ENCODE peak calls at places on chromosomes 1 and 21, in ten cellular contexts. C is heart left ventricle, K is GM06990, L is progenitor cell of endocrine pancreas, G is lung, O is bronchial epithelial cell, T is endothelial cell, Z is type B pancreatic cell, M is AG04450, E is astrocyte of the spinal cord. W is an unnamed sample.

GRCh38 chr1:112316254-112316653 is 79.8 kb upstream of the CTTNBP2NL start:
- DNase-seq in C (no peak), K (no peak), L (no peak), G (no peak), O (no peak), T (no peak), Z (no peak), M (no peak), E (no peak), W (no peak)

GRCh38 chr1:39499668-39500067 is 8.2 kb downstream of the BMP8A start:
- DNase-seq in C (no peak), K (no peak), L (no peak), G (no peak), O (no peak), T (no peak), Z (no peak), M (no peak), E (no peak), W (no peak)

GRCh38 chr1:19525607-19526545 is 40.5 kb upstream of the CAPZB start:
- DNase-seq in C (no peak), K (no peak), L (no peak), G (no peak), O (peak), T (no peak), Z (no peak), M (no peak), E (no peak), W (no peak)

GRCh38 chr1:236280438-236281285 is 1.1 kb downstream of the ERO1B start:
- DNase-seq in C (no peak), K (peak), L (no peak), G (no peak), O (no peak), T (no peak), Z (no peak), M (no peak), E (no peak), W (no peak)

GRCh38 chr1:37839676-37840075 is 19.7 kb downstream of the MTF1 start:
- DNase-seq in C (no peak), K (no peak), L (no peak), G (no peak), O (no peak), T (no peak), Z (no peak), M (no peak), E (no peak), W (no peak)

GRCh38 chr1:167860231-167860923 is 53.6 kb downstream of the ADCY10 start:
- DNase-seq in C (no peak), K (no peak), L (no peak), G (no peak), O (peak), T (no peak), Z (no peak), M (no peak), E (peak), W (no peak)

GRCh38 chr21:41490330-41490729 is 17.6 kb downstream of the TMPRSS2 start:
- DNase-seq in C (no peak), K (no peak), L (no peak), G (no peak), O (no peak), T (no peak), Z (no peak), M (no peak), E (no peak), W (no peak)

GRCh38 chr1:211695135-211695816 is 19.9 kb upstream of the NEK2 start:
- DNase-seq in C (no peak), K (peak), L (no peak), G (no peak), O (no peak), T (no peak), Z (no peak), M (no peak), E (no peak), W (no peak)

GRCh38 chr1:172375227-172375631 is 45.3 kb upstream of the C1orf105 start:
- DNase-seq in C (no peak), K (no peak), L (no peak), G (no peak), O (no peak), T (no peak), Z (no peak), M (no peak), E (no peak), W (no peak)

GRCh38 chr1:185328204-185328728 is 11.2 kb upstream of the IVNS1ABP start:
- DNase-seq in C (no peak), K (no peak), L (no peak), G (no peak), O (no peak), T (no peak), Z (no peak), M (no peak), E (no peak), W (no peak)

GRCh38 chr1:220164517-220164916 is 70.6 kb downstream of the IARS2 start:
- DNase-seq in C (no peak), K (no peak), L (no peak), G (no peak), O (no peak), T (no peak), Z (no peak), M (no peak), E (no peak), W (no peak)

GRCh38 chr1:24329797-24330543 is 10.8 kb downstream of the GRHL3 start:
- DNase-seq in C (no peak), K (no peak), L (no peak), G (no peak), O (peak), T (no peak), Z (no peak), M (peak), E (peak), W (no peak)

GRCh38 chr1:40876436-40876761 is 14.2 kb upstream of the CITED4 start:
- DNase-seq in C (no peak), K (no peak), L (no peak), G (no peak), O (no peak), T (no peak), Z (no peak), M (no peak), E (no peak), W (no peak)

GRCh38 chr1:5725406-5725805 is 266.8 kb downstream of the NPHP4 start:
- DNase-seq in C (peak), K (no peak), L (no peak), G (no peak), O (no peak), T (no peak), Z (no peak), M (no peak), E (no peak), W (no peak)

GRCh38 chr1:78004719-78005346 is at the start of gene DNAJB4:
- DNase-seq in C (no peak), K (peak), L (no peak), G (peak), O (peak), T (peak), Z (no peak), M (peak), E (peak), W (no peak)

GRCh38 chr1:52296345-52296744 is 69.7 kb downstream of the CC2D1B start:
- DNase-seq in C (no peak), K (peak), L (no peak), G (no peak), O (peak), T (peak), Z (no peak), M (peak), E (peak), W (no peak)

GRCh38 chr21:29656504-29657227 is 283.1 kb downstream of the GRIK1 start:
- DNase-seq in C (no peak), K (no peak), L (no peak), G (no peak), O (peak), T (no peak), Z (no peak), M (no peak), E (peak), W (no peak)

GRCh38 chr1:223842784-223843183 is 3.0 kb downstream of the TP53BP2 start:
- DNase-seq in C (no peak), K (peak), L (no peak), G (no peak), O (no peak), T (no peak), Z (no peak), M (no peak), E (no peak), W (no peak)

GRCh38 chr1:46538147-46538546 is 13.3 kb downstream of the KNCN start:
- DNase-seq in C (no peak), K (no peak), L (no peak), G (no peak), O (no peak), T (no peak), Z (no peak), M (no peak), E (no peak), W (no peak)

GRCh38 chr21:24046816-24047443 is 1560.4 kb downstream of the MRPL39 start:
- DNase-seq in C (no peak), K (no peak), L (no peak), G (no peak), O (no peak), T (no peak), Z (no peak), M (no peak), E (peak), W (no peak)

GRCh38 chr1:67713071-67713806 is 28.2 kb downstream of the GADD45A start:
- DNase-seq in C (no peak), K (no peak), L (no peak), G (no peak), O (peak), T (no peak), Z (no peak), M (peak), E (peak), W (no peak)

GRCh38 chr1:207904377-207904902 is 6.5 kb downstream of the CD34 start:
- DNase-seq in C (no peak), K (no peak), L (no peak), G (no peak), O (peak), T (no peak), Z (no peak), M (no peak), E (no peak), W (no peak)

GRCh38 chr1:208088319-208088718 is 155.9 kb downstream of the PLXNA2 start:
- DNase-seq in C (no peak), K (no peak), L (no peak), G (no peak), O (no peak), T (no peak), Z (no peak), M (no peak), E (no peak), W (no peak)

GRCh38 chr1:201430790-201431189 is 9.3 kb upstream of the TNNI1 start:
- DNase-seq in C (no peak), K (no peak), L (no peak), G (no peak), O (no peak), T (no peak), Z (no peak), M (no peak), E (no peak), W (peak)

GRCh38 chr1:24362982-24363614 is 43.9 kb downstream of the GRHL3 start:
- DNase-seq in C (no peak), K (no peak), L (no peak), G (no peak), O (peak), T (no peak), Z (no peak), M (peak), E (peak), W (no peak)

GRCh38 chr1:156471496-156472490 is 28.8 kb downstream of the MEF2D start:
- DNase-seq in C (peak), K (no peak), L (no peak), G (peak), O (no peak), T (no peak), Z (no peak), M (no peak), E (no peak), W (no peak)
- TF ChIP-seq CTCF in C (no peak), K (no peak), L (no peak), G (no peak), O (no peak), T (no peak), Z (no peak), M (no peak), E (no peak), W (no peak)

DNA sequence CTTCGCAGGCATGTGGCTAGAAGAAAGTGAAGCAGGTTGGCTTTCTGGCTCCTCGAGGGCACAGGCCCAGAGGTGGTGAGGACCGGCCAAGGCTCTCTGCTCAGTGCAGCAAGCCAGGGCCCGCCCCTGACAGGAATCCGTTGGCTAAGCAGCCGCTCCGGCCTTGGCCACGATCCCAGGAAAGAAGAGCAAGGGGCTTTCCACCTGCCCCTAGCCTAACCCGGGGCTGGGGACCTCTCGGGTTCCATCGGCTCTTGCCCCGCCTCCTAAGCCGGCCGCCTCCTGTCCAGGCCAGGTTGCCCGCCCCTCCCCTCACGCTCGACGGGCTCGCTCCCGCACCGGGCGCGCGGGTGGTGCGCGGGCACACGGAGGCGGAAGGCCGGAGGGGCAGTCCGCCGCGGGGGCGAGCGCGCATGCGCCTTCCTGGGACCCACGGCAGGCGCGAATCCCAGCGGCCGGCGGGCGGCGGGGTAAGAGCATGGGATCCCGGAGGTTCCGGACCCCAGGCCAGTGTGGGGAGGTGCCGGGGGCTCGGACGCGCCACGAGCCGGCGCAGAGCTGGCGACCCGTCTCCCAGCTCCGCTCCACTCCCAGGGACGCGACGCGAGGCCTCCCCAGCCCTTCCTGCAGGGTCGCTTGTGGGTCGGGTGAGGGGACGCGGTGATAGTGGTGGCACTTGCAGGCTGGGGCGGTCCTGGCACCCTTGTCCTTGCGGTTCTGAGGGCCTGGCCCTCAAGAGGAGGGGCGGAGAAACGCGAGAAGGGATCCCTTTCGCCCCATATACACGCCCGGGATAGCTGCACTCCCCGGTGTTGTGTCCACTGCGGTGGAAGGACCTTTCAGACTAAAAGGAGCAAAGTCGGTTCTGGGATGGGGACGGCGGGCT is at the start of gene ALG6:
- DNase-seq in C (peak), K (peak), L (peak), G (peak), O (peak), T (peak), Z (peak), M (peak), E (peak), W (peak)
- TF ChIP-seq CTCF in C (peak), K (no peak), L (peak), G (no peak), O (peak), T (no peak), Z (peak), M (peak), E (no peak), W (no peak)

GRCh38 chr1:60101516-60101915 is 27.9 kb upstream of the C1orf87 start:
- DNase-seq in C (no peak), K (no peak), L (no peak), G (no peak), O (no peak), T (no peak), Z (no peak), M (no peak), E (no peak), W (no peak)

GRCh38 chr1:60108223-60108622 is 34.7 kb upstream of the C1orf87 start:
- DNase-seq in C (no peak), K (no peak), L (no peak), G (no peak), O (no peak), T (no peak), Z (no peak), M (no peak), E (peak), W (no peak)

GRCh38 chr1:60103186-60103585 is 29.6 kb upstream of the C1orf87 start:
- DNase-seq in C (no peak), K (no peak), L (no peak), G (no peak), O (no peak), T (no peak), Z (no peak), M (no peak), E (peak), W (no peak)

GRCh38 chr1:60102691-60103090 is 29.1 kb upstream of the C1orf87 start:
- DNase-seq in C (no peak), K (no peak), L (no peak), G (no peak), O (no peak), T (no peak), Z (no peak), M (no peak), E (no peak), W (no peak)
- TF ChIP-seq CTCF in C (no peak), K (no peak), L (no peak), G (no peak), O (no peak), T (no peak), Z (no peak), M (no peak), E (no peak), W (no peak)

GRCh38 chr1:156420209-156421061 is 51.4 kb downstream of the RHBG start:
- DNase-seq in C (no peak), K (peak), L (no peak), G (no peak), O (no peak), T (peak), Z (no peak), M (no peak), E (no peak), W (no peak)

GRCh38 chr1:156417700-156418015 is 48.6 kb downstream of the RHBG start:
- DNase-seq in C (no peak), K (no peak), L (no peak), G (no peak), O (no peak), T (no peak), Z (no peak), M (no peak), E (no peak), W (no peak)

GRCh38 chr1:156421939-156422601 is 53.1 kb downstream of the RHBG start:
- DNase-seq in C (no peak), K (no peak), L (no peak), G (no peak), O (no peak), T (no peak), Z (no peak), M (no peak), E (no peak), W (no peak)

GRCh38 chr1:156421062-156421938 is 52.3 kb downstream of the RHBG start:
- DNase-seq in C (peak), K (peak), L (peak), G (peak), O (peak), T (peak), Z (peak), M (no peak), E (peak), W (peak)

GRCh38 chr1:156419863-156420208 is 50.8 kb downstream of the RHBG start:
- DNase-seq in C (no peak), K (no peak), L (no peak), G (no peak), O (no peak), T (peak), Z (no peak), M (no peak), E (no peak), W (peak)
- TF ChIP-seq CTCF in C (no peak), K (peak), L (peak), G (no peak), O (peak), T (peak), Z (peak), M (peak), E (no peak), W (no peak)

GRCh38 chr1:170790651-170791071 is 126.7 kb downstream of the PRRX1 start:
- DNase-seq in C (no peak), K (no peak), L (no peak), G (no peak), O (no peak), T (no peak), Z (no peak), M (peak), E (peak), W (no peak)

GRCh38 chr1:170791941-170792340 is 128.0 kb downstream of the PRRX1 start:
- DNase-seq in C (no peak), K (no peak), L (no peak), G (no peak), O (no peak), T (no peak), Z (no peak), M (no peak), E (no peak), W (no peak)

GRCh38 chr1:170789063-170789462 is 125.1 kb downstream of the PRRX1 start:
- DNase-seq in C (no peak), K (no peak), L (no peak), G (no peak), O (no peak), T (no peak), Z (no peak), M (no peak), E (no peak), W (no peak)

GRCh38 chr1:170790175-170790574 is 126.2 kb downstream of the PRRX1 start:
- DNase-seq in C (no peak), K (no peak), L (no peak), G (no peak), O (no peak), T (no peak), Z (no peak), M (no peak), E (no peak), W (no peak)
- TF ChIP-seq CTCF in C (no peak), K (no peak), L (no peak), G (no peak), O (no peak), T (no peak), Z (peak), M (peak), E (peak), W (no peak)

GRCh38 chr1:93179886-93180722 is at the start of gene TMED5:
- DNase-seq in C (peak), K (peak), L (peak), G (peak), O (peak), T (peak), Z (peak), M (peak), E (peak), W (peak)
- TF ChIP-seq CTCF in C (peak), K (no peak), L (peak), G (no peak), O (no peak), T (no peak), Z (peak), M (peak), E (peak), W (peak)

GRCh38 chr1:21174638-21175323 is 1.9 kb downstream of the EIF4G3 start:
- DNase-seq in C (no peak), K (no peak), L (no peak), G (no peak), O (peak), T (no peak), Z (no peak), M (peak), E (peak), W (no peak)

GRCh38 chr1:21176589-21177555 is at the start of gene EIF4G3:
- DNase-seq in C (peak), K (peak), L (peak), G (peak), O (peak), T (peak), Z (peak), M (peak), E (peak), W (peak)

GRCh38 chr1:21175324-21175669 is 1.4 kb downstream of the EIF4G3 start:
- DNase-seq in C (no peak), K (no peak), L (no peak), G (peak), O (peak), T (no peak), Z (no peak), M (no peak), E (peak), W (no peak)

GRCh38 chr1:21174230-21174629 is 2.5 kb downstream of the EIF4G3 start:
- DNase-seq in C (no peak), K (no peak), L (no peak), G (no peak), O (no peak), T (no peak), Z (no peak), M (no peak), E (no peak), W (no peak)

GRCh38 chr1:21175670-21176581 is 771 bp downstream of the EIF4G3 start:
- DNase-seq in C (peak), K (peak), L (peak), G (peak), O (no peak), T (peak), Z (no peak), M (no peak), E (peak), W (peak)
- TF ChIP-seq CTCF in C (no peak), K (no peak), L (no peak), G (no peak), O (no peak), T (no peak), Z (peak), M (no peak), E (no peak), W (no peak)